ENCODE peak calls at places on chromosomes 3 and 15, in five cellular contexts. Y, S, V, B and O are unnamed samples.

GRCh38 chr3:129577925-129578742 is 28.3 kb downstream of the PLXND1 start:
- DNase-seq in S (no peak), Y (no peak), V (no peak), B (no peak), O (peak)

GRCh38 chr3:89490129-89490528 is 382.7 kb downstream of the EPHA3 start:
- DNase-seq in S (no peak), Y (no peak), V (no peak), B (no peak), O (no peak)

GRCh38 chr15:63347074-63347859 is 34.4 kb downstream of the CA12 start:
- DNase-seq in V (no peak), B (no peak), Y (no peak), S (no peak), O (no peak)

GRCh38 chr3:190366145-190366544 is 21.8 kb upstream of the CLDN16 start:
- DNase-seq in Y (no peak), S (no peak), V (no peak), B (no peak), O (no peak)

GRCh38 chr15:101017041-101017754 is 98.0 kb downstream of the LRRK1 start:
- DNase-seq in V (no peak), S (no peak), B (no peak), Y (peak), O (no peak)

GRCh38 chr3:23876901-23877300 is 39.9 kb downstream of the NKIRAS1 start:
- DNase-seq in Y (peak), S (no peak), B (no peak), V (no peak), O (no peak)

GRCh38 chr15:90869601-90870353 is 1.4 kb downstream of the FURIN start:
- DNase-seq in V (no peak), Y (peak), B (no peak), S (peak), O (no peak)

GRCh38 chr3:73658227-73658626 is 33.5 kb upstream of the PDZRN3 start:
- DNase-seq in Y (no peak), V (no peak), S (no peak), B (no peak), O (no peak)

GRCh38 chr3:96813820-96814580 is 394 bp upstream of the EPHA6 start:
- DNase-seq in V (no peak), Y (peak), B (peak), S (peak), O (no peak)

GRCh38 chr15:41562258-41562657 is 3.2 kb downstream of the TYRO3 start:
- DNase-seq in S (no peak), B (no peak), Y (no peak), V (no peak), O (no peak)

GRCh38 chr3:182323126-182323727 is 470.1 kb upstream of the ATP11B start:
- DNase-seq in B (no peak), S (no peak), V (no peak), Y (no peak), O (no peak)

GRCh38 chr3:182606905-182607504 is 186.3 kb upstream of the ATP11B start:
- DNase-seq in S (no peak), V (no peak), B (no peak), Y (no peak), O (no peak)

GRCh38 chr15:53072077-53072476 is 281.9 kb upstream of the ONECUT1 start:
- DNase-seq in B (peak), S (peak), Y (no peak), V (no peak), O (no peak)

GRCh38 chr3:69116897-69117296 is 5.5 kb downstream of the LMOD3 start:
- DNase-seq in S (no peak), Y (peak), B (no peak), V (no peak), O (no peak)

GRCh38 chr15:98800437-98801233 is 152.3 kb downstream of the IGF1R start:
- DNase-seq in B (no peak), Y (peak), S (no peak), V (no peak), O (no peak)

GRCh38 chr3:45479627-45480026 is 91.3 kb downstream of the LARS2 start:
- DNase-seq in B (no peak), Y (no peak), S (no peak), V (no peak), O (no peak)

GRCh38 chr3:139120336-139120971 is 75.8 kb upstream of the PRR23C start:
- DNase-seq in S (no peak), B (no peak), Y (no peak), V (no peak), O (no peak)

GRCh38 chr15:44492040-44492439 is 44.9 kb upstream of the EIF3J start:
- DNase-seq in Y (no peak), B (no peak), S (no peak), V (no peak), O (no peak)

GRCh38 chr15:39828374-39828931 is 45.8 kb upstream of the FSIP1 start:
- DNase-seq in Y (peak), B (peak), V (no peak), S (no peak), O (no peak)

GRCh38 chr3:65647369-65647768 is 391.3 kb downstream of the MAGI1 start:
- DNase-seq in B (no peak), Y (no peak), S (no peak), V (no peak), O (no peak)

GRCh38 chr3:184395320-184395660 is 15.4 kb downstream of the CHRD start:
- DNase-seq in V (no peak), Y (no peak), B (no peak), S (no peak), O (no peak)

GRCh38 chr3:188627652-188628051 is 473.7 kb downstream of the LPP start:
- DNase-seq in Y (no peak), B (no peak), S (no peak), V (no peak), O (no peak)

GRCh38 chr3:107959767-107960166 is 131.1 kb downstream of the CD47 start:
- DNase-seq in V (no peak), B (no peak), Y (no peak), S (no peak), O (no peak)

GRCh38 chr15:93358171-93359036 is 269.4 kb upstream of the RGMA start:
- DNase-seq in Y (no peak), V (no peak), S (no peak), B (no peak), O (no peak)

GRCh38 chr15:67914028-67914427 is 74.2 kb upstream of the RNU6-1 start:
- DNase-seq in V (no peak), S (no peak), Y (no peak), B (no peak), O (no peak)

GRCh38 chr3:78580691-78581090 is 1187.1 kb downstream of the ROBO1 start:
- DNase-seq in Y (no peak), S (no peak), B (no peak), V (no peak), O (no peak)